ENCODE peak calls at places on chromosomes 7 and 10, in four cellular contexts. Z, U, Q and O are unnamed samples.

GRCh38 chr10:90832111-90832510 is 25.7 kb downstream of the HTR7 start:
- DNase-seq in Z (no peak), U (no peak), Q (no peak), O (no peak)

GRCh38 chr10:77637986-77638765 is 568 bp upstream of the KCNMA1 start:
- DNase-seq in Z (no peak), U (no peak), Q (peak), O (peak)

GRCh38 chr10:74643586-74643956 is 182.8 kb upstream of the KAT6B start:
- DNase-seq in Z (no peak), U (no peak), Q (no peak), O (no peak)

GRCh38 chr7:16926283-16926682 is 44.5 kb upstream of the AGR3 start:
- DNase-seq in Z (peak), U (no peak), Q (no peak), O (peak)

GRCh38 chr7:81638216-81638615 is 131.6 kb downstream of the HGF start:
- DNase-seq in Z (peak), U (no peak), Q (no peak), O (peak)

GRCh38 chr7:157577796-157578339 is 241.1 kb downstream of the DNAJB6 start:
- DNase-seq in Z (no peak), U (no peak), Q (no peak), O (no peak)

GRCh38 chr7:18384491-18385143 is 110.9 kb upstream of the HDAC9 start:
- DNase-seq in Z (no peak), U (peak), Q (no peak), O (no peak)

GRCh38 chr10:81953420-81953819 is 78.4 kb downstream of the NRG3 start:
- DNase-seq in Z (no peak), U (no peak), Q (no peak), O (no peak)

GRCh38 chr10:92573798-92574544 is at the start of gene IDE:
- DNase-seq in Z (peak), U (peak), Q (peak), O (peak)

GRCh38 chr10:94080108-94080507 is 86.4 kb downstream of the PLCE1 start:
- DNase-seq in Z (no peak), U (no peak), Q (no peak), O (no peak)

GRCh38 chr7:128453836-128454804 is 1.6 kb upstream of the HILPDA start:
- DNase-seq in Z (no peak), U (peak), Q (peak), O (peak)

GRCh38 chr10:87038286-87038717 is 18.2 kb downstream of the FAM25A start:
- DNase-seq in Z (no peak), U (no peak), Q (no peak), O (no peak)

GRCh38 chr7:223118-223800 is 30.9 kb downstream of the FAM20C start:
- DNase-seq in Z (no peak), U (no peak), Q (no peak), O (no peak)

GRCh38 chr7:194996-195829 is 2.8 kb downstream of the FAM20C start:
- DNase-seq in Z (peak), U (no peak), Q (no peak), O (no peak)

GRCh38 chr10:89556590-89556989 is 21.2 kb upstream of the SLC16A12 start:
- DNase-seq in Z (no peak), U (no peak), Q (no peak), O (no peak)

GRCh38 chr10:132521466-132522102 is 16.0 kb upstream of the INPP5A start:
- DNase-seq in Z (no peak), U (no peak), Q (no peak), O (no peak)

GRCh38 chr10:98610301-98610700 is 163.6 kb upstream of the HPS1 start:
- DNase-seq in Z (no peak), U (no peak), Q (no peak), O (no peak)

GRCh38 chr7:41999736-42000283 is 237.2 kb downstream of the GLI3 start:
- DNase-seq in Z (no peak), U (no peak), Q (no peak), O (no peak)

GRCh38 chr7:50685445-50686070 is 97.1 kb downstream of the GRB10 start:
- DNase-seq in Z (no peak), U (no peak), Q (no peak), O (no peak)

GRCh38 chr10:90947025-90947960 is 26.4 kb upstream of the ANKRD1 start:
- DNase-seq in Z (no peak), U (no peak), Q (no peak), O (no peak)

GRCh38 chr10:131778842-131779241 is 122.0 kb upstream of the PPP2R2D start:
- DNase-seq in Z (no peak), U (no peak), Q (peak), O (no peak)

GRCh38 chr10:31706464-31706863 is 222.2 kb downstream of the ARHGAP12 start:
- DNase-seq in Z (no peak), U (no peak), Q (no peak), O (no peak)

GRCh38 chr7:48173983-48174382 is 2.7 kb downstream of the ABCA13 start:
- DNase-seq in Z (no peak), U (no peak), Q (no peak), O (no peak)

GRCh38 chr7:158067931-158068482 is 519.6 kb downstream of the PTPRN2 start:
- DNase-seq in Z (no peak), U (no peak), Q (no peak), O (no peak)

GRCh38 chr10:59176241-59177030 is at the start of gene PHYHIPL:
- DNase-seq in Z (peak), U (peak), Q (peak), O (peak)

GRCh38 chr7:71131753-71132520 is at the start of gene GALNT17:
- DNase-seq in Z (no peak), U (peak), Q (peak), O (no peak)

GRCh38 chr7:34133356-34133982 is 228.1 kb downstream of the BMPER start:
- DNase-seq in Z (no peak), U (no peak), Q (no peak), O (no peak)

GRCh38 chr10:4282496-4282895 is 497.5 kb upstream of the KLF6 start:
- DNase-seq in Z (no peak), U (no peak), Q (no peak), O (no peak)

GRCh38 chr10:1205450-1206030 is 149.4 kb downstream of the WDR37 start:
- DNase-seq in Z (no peak), U (no peak), Q (no peak), O (no peak)

GRCh38 chr7:49037348-49038210 is 113.2 kb downstream of the CDC14C start:
- DNase-seq in Z (no peak), U (peak), Q (no peak), O (no peak)

GRCh38 chr7:2638224-2638991 is 6.6 kb downstream of the TTYH3 start:
- DNase-seq in Z (peak), U (no peak), Q (no peak), O (no peak)

GRCh38 chr7:119908948-119909347 is 364.0 kb upstream of the KCND2 start:
- DNase-seq in Z (no peak), U (no peak), Q (no peak), O (no peak)

GRCh38 chr7:17781491-17782215 is 158.6 kb downstream of the SNX13 start:
- DNase-seq in Z (no peak), U (no peak), Q (no peak), O (no peak)

GRCh38 chr10:97197030-97197500 is 11.3 kb upstream of the SLIT1 start:
- DNase-seq in Z (no peak), U (no peak), Q (no peak), O (no peak)
- TF ChIP-seq SUZ12 in Z (no peak), U (no peak), Q (no peak), O (no peak)

GRCh38 chr7:77200542-77200941 is 923 bp upstream of the FGL2 start:
- DNase-seq in Z (no peak), U (no peak), Q (no peak), O (no peak)
- TF ChIP-seq SUZ12 in Z (no peak), U (no peak), Q (no peak), O (no peak)

GRCh38 chr7:28729685-28730084 is 228.4 kb downstream of the TRIL start:
- DNase-seq in Z (no peak), U (no peak), Q (no peak), O (no peak)
- TF ChIP-seq SUZ12 in Z (no peak), U (no peak), Q (no peak), O (no peak)

DNA sequence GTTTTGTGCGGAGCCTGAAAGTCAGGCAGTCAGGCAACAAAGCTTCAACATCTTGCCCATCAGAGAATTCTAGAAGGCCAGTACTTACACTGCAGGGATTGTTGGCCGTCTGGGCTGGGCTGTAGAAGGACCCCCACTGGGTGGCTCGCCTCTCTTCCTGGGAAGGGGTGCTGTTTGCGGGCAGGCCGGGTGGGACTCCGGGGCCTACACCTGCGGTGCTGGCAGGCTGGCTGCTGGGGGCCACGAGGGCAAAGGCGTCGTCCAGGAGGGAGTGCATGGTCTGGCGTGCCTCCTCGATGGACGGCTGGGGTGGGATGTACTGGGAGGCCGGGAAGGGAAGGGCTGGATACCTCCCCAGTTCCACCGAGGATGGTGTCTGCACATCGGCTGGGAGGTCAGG is 63.1 kb upstream of the ATP6V0A4 start:
- DNase-seq in Z (no peak), U (no peak), Q (no peak), O (no peak)
- TF ChIP-seq SUZ12 in Z (no peak), U (no peak), Q (no peak), O (no peak)

GRCh38 chr10:102673961-102674511 is 29.8 kb downstream of the TRIM8 start:
- DNase-seq in Z (peak), U (no peak), Q (no peak), O (no peak)
- TF ChIP-seq SUZ12 in Z (no peak), U (no peak), Q (no peak), O (no peak)

DNA sequence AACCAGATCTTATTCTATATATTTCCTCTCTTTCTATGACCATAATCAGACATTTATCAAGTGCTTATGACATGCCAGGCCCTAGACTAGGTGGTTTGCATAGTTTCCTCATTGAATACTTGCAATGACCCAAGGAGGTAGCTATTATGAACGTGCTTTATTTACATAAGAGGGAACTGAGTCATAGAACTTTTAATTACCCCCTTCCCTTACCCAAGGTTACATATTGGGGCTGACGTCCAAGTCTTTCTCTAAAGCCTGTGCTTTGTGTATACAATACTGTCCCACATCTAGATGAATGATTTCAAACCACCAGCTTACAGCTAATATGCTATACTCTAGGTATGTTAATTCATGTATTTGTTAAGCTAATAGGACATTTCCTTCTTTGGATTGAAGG is 91.9 kb upstream of the NPY start:
- DNase-seq in Z (no peak), U (no peak), Q (no peak), O (no peak)
- TF ChIP-seq SUZ12 in Z (no peak), U (no peak), Q (no peak), O (no peak)

DNA sequence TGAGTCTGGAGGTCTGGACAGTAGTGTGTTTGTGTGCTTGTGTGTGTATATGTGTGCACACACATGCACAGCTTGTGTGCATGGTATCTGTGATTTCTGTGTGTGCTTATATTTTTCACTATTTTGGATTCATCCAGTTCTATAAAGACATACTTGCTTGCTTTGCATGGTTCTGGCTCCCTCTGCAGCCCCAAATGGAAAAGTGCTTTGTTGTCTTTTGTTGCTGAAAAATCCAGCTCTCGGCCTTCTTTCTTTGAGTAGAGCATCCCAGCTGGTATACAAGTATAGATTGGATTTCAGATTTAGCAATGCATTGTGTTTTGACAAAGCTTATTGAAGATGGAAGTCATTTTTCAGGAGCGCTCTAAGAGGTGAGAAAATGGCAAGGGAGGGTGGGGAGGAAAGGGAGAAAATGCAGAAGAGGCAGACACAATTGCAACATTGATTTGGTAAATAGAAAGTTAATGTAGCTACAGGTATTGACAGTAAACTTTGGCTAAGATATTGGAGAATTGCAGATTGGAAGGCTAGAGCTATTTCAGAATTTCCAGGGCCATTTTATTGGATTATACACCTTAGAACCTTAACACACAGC is 333.9 kb downstream of the AUTS2 start:
- DNase-seq in Z (no peak), U (peak), Q (no peak), O (peak)
- TF ChIP-seq SUZ12 in Z (no peak), U (no peak), Q (no peak), O (no peak)